ENCODE peak calls at places on chromosomes 1 and 21, in ten cellular contexts. U is aorta; N is choroid plexus epithelial cell; Y is psoas muscle; E is H7; K is activated CD4-positive, alpha-beta T cell treated with anti-CD3 and anti-CD28 coated beads, Interleukin-2, amount 10 ng/mL, durations not matched to agents 7 days and 5 days; C is AG10803; D is stromal cell of bone marrow; O is C1 segment of cervical spinal cord; X is mucosa of descending colon. Q is an unnamed sample.

GRCh38 chr1:27382950-27383627 is at the start of gene CD164L2:
- DNase-seq in O (no peak), N (no peak), K (peak; percentile 39), U (no peak), C (no peak), E (peak; percentile 99), Y (no peak), D (no peak), X (peak; percentile 89), Q (no peak)

GRCh38 chr1:110262296-110262695 is 52.2 kb downstream of the KCNC4 start:
- DNase-seq in U (no peak), D (no peak), O (no peak), N (no peak), Y (no peak), E (no peak), C (no peak), X (no peak), K (no peak), Q (no peak)

GRCh38 chr1:5885471-5886139 is 106.6 kb downstream of the NPHP4 start:
- DNase-seq in K (no peak), C (no peak), E (no peak), Y (peak; percentile 22), O (no peak), X (no peak), D (no peak), N (no peak), U (no peak), Q (no peak)

GRCh38 chr21:34926784-34927548 is 122.1 kb downstream of the RUNX1 start:
- DNase-seq in O (no peak), D (peak; percentile 77), E (no peak), K (no peak), Y (no peak), N (peak; percentile 72), X (peak; percentile 62), U (no peak), C (peak; percentile 41), Q (no peak)

GRCh38 chr1:90800012-90800717 is 83.1 kb upstream of the BARHL2 start:
- DNase-seq in C (no peak), U (no peak), E (no peak), N (peak; percentile 2), K (no peak), O (no peak), D (no peak), Y (no peak), X (no peak), Q (no peak)

GRCh38 chr1:28898267-28898955 is 16.0 kb upstream of the EPB41 start:
- DNase-seq in E (no peak), D (no peak), X (no peak), Y (no peak), U (no peak), N (no peak), K (no peak), O (no peak), C (no peak), Q (no peak)

GRCh38 chr1:53982034-53982761 is 35.8 kb downstream of the LDLRAD1 start:
- DNase-seq in U (peak; percentile 62), K (no peak), D (no peak), O (no peak), X (peak; percentile 23), C (peak; percentile 54), E (peak; percentile 83), N (peak; percentile 45), Y (no peak), Q (no peak)

GRCh38 chr1:20190256-20190655 is 3.9 kb upstream of the PLA2G2C start:
- DNase-seq in O (no peak), X (no peak), C (no peak), D (no peak), E (no peak), Y (no peak), N (no peak), U (no peak), K (no peak), Q (no peak)

GRCh38 chr1:205455581-205456382 is at the start of gene BLACAT1:
- DNase-seq in X (no peak), Y (no peak), K (no peak), N (no peak), U (no peak), C (no peak), D (no peak), E (peak; percentile 79), O (no peak), Q (no peak)

GRCh38 chr1:47992720-47993119 is 4.5 kb downstream of the TRABD2B start:
- DNase-seq in U (peak; percentile 63), E (no peak), X (no peak), O (no peak), N (peak; percentile 63), D (peak; percentile 93), K (no peak), C (peak; percentile 71), Y (peak; percentile 74), Q (no peak)

GRCh38 chr1:109657970-109658369 is 2.1 kb downstream of the GSTM4 start:
- DNase-seq in K (no peak), X (no peak), E (no peak), N (no peak), C (no peak), Y (no peak), D (no peak), O (no peak), U (no peak), Q (no peak)

GRCh38 chr1:85295006-85295431 is 18.6 kb upstream of the BCL10 start:
- DNase-seq in K (no peak), Y (no peak), C (peak; percentile 60), U (no peak), D (no peak), X (no peak), E (no peak), N (peak; percentile 38), O (no peak), Q (no peak)

GRCh38 chr1:152347116-152347728 is 12.6 kb downstream of the FLG2 start:
- DNase-seq in E (peak; percentile 7), C (peak; percentile 62), Y (no peak), D (peak; percentile 45), N (peak; percentile 79), U (no peak), O (no peak), X (peak; percentile 81), K (peak; percentile 74), Q (peak; percentile 85)

GRCh38 chr1:64983110-64983509 is 16.8 kb upstream of the JAK1 start:
- DNase-seq in U (no peak), O (no peak), X (no peak), K (no peak), Y (no peak), E (no peak), C (peak; percentile 20), N (peak; percentile 90), D (no peak), Q (no peak)

GRCh38 chr1:177172866-177173265 is 2.1 kb downstream of the BRINP2 start:
- DNase-seq in D (no peak), C (no peak), K (no peak), E (no peak), O (no peak), X (no peak), N (no peak), Y (no peak), U (no peak), Q (no peak)

GRCh38 chr1:54922921-54923421 is 36.0 kb upstream of the DHCR24 start:
- DNase-seq in K (no peak), N (no peak), C (peak; percentile 74), E (no peak), O (no peak), D (no peak), Y (no peak), U (no peak), X (no peak), Q (no peak)

GRCh38 chr21:26495283-26495849 is 77.7 kb downstream of the CYYR1 start:
- DNase-seq in C (no peak), Y (no peak), E (no peak), O (no peak), D (no peak), K (no peak), U (no peak), X (no peak), N (no peak), Q (no peak)

GRCh38 chr1:41656088-41656487 is 171.6 kb upstream of the EDN2 start:
- DNase-seq in U (peak; percentile 56), E (no peak), Y (no peak), O (no peak), C (no peak), N (no peak), X (no peak), D (no peak), K (no peak), Q (no peak)

GRCh38 chr1:43522776-43523480 is 7.8 kb upstream of the PTPRF start:
- DNase-seq in D (no peak), U (no peak), O (no peak), C (peak; percentile 58), Y (no peak), X (peak; percentile 86), N (peak; percentile 63), K (no peak), E (no peak), Q (no peak)

GRCh38 chr1:200075938-200076546 is 48.5 kb downstream of the NR5A2 start:
- DNase-seq in X (peak; percentile 9), E (no peak), U (no peak), C (peak; percentile 94), O (no peak), K (no peak), Y (no peak), D (peak; percentile 18), N (peak; percentile 73), Q (no peak)

GRCh38 chr1:205313681-205314308 is 7.8 kb downstream of the NUAK2 start:
- DNase-seq in U (peak; percentile 75), Y (peak; percentile 71), X (no peak), D (no peak), K (peak; percentile 45), O (peak; percentile 42), N (peak; percentile 63), C (peak; percentile 76), E (peak; percentile 95), Q (peak; percentile 75)

GRCh38 chr1:202199141-202199889 is 5.7 kb downstream of the LGR6 start:
- DNase-seq in U (no peak), N (no peak), E (no peak), X (peak; percentile 79), Y (no peak), K (no peak), D (no peak), O (no peak), C (no peak), Q (no peak)

GRCh38 chr1:158155673-158156072 is 25.0 kb upstream of the CD1D start:
- DNase-seq in N (no peak), C (no peak), O (no peak), D (no peak), Y (no peak), E (no peak), U (no peak), K (no peak), X (no peak), Q (no peak)

GRCh38 chr1:44616284-44616990 is 57.8 kb downstream of the TMEM53 start:
- DNase-seq in D (no peak), E (peak; percentile 79), C (no peak), Y (no peak), U (no peak), O (no peak), K (no peak), X (no peak), N (no peak), Q (no peak)

GRCh38 chr1:192443616-192444015 is 126.8 kb downstream of the RGS21 start:
- DNase-seq in Y (no peak), K (no peak), N (peak; percentile 14), O (no peak), C (no peak), D (no peak), X (no peak), E (no peak), U (no peak), Q (no peak)

GRCh38 chr1:11740258-11741192 is 4.6 kb downstream of the AGTRAP start:
- DNase-seq in K (peak; percentile 56), C (no peak), E (no peak), Y (no peak), U (no peak), X (no peak), N (no peak), O (no peak), D (no peak), Q (peak; percentile 35)

GRCh38 chr1:37128091-37128490 is 93.8 kb upstream of the GRIK3 start:
- DNase-seq in X (no peak), U (no peak), D (no peak), K (no peak), O (no peak), Y (no peak), E (peak; percentile 38), C (no peak), N (no peak), Q (no peak)

GRCh38 chr1:56376188-56376984 is 203.0 kb downstream of the PLPP3 start:
- DNase-seq in E (peak; percentile 41), K (no peak), Y (peak; percentile 76), U (peak; percentile 85), X (no peak), N (no peak), C (peak; percentile 80), O (peak; percentile 24), D (peak; percentile 47), Q (no peak)